ENCODE peak calls at places on chromosomes 3 and 15, in nine cellular contexts. B is hypothalamus; D is fibroblast of lung; R is KBM-7; N is HS-5; M is central memory CD4-positive, alpha-beta T cell; Q is D341Med; H is AG08396; J is NCI-H774. U is an unnamed sample.
A peak's percentile ranks its signal among the peaks of the same experiment; 100 is the strongest.

GRCh38 chr3:39126532-39127071 is 19.1 kb downstream of the TTC21A start:
- DNase-seq in B (no peak), D (peak; percentile 77), R (peak; percentile 75), N (no peak), M (no peak), Q (peak; percentile 69), H (no peak), J (no peak), U (peak; percentile 51)

GRCh38 chr3:45123841-45124269 is 22.3 kb downstream of the CDCP1 start:
- DNase-seq in B (no peak), D (peak; percentile 84), R (no peak), N (peak; percentile 90), M (no peak), Q (no peak), H (peak; percentile 64), J (no peak), U (peak; percentile 84)

GRCh38 chr15:39455502-39455991 is 125.3 kb upstream of the THBS1 start:
- DNase-seq in B (no peak), D (peak; percentile 58), R (no peak), N (peak; percentile 74), M (no peak), Q (no peak), H (no peak), J (no peak), U (peak; percentile 56)

GRCh38 chr3:107796786-107797185 is 274.0 kb downstream of the BBX start:
- DNase-seq in B (no peak), D (peak; percentile 54), R (peak; percentile 49), N (peak; percentile 19), M (no peak), Q (no peak), H (no peak), J (no peak), U (peak; percentile 24)

GRCh38 chr3:184568918-184569829 is 7.6 kb downstream of the EPHB3 start:
- DNase-seq in B (no peak), D (peak; percentile 98), R (peak; percentile 66), N (peak; percentile 89), M (no peak), Q (peak; percentile 71), H (peak; percentile 94), J (peak; percentile 36), U (peak; percentile 94)

GRCh38 chr15:101201411-101202174 is 50.3 kb downstream of the CHSY1 start:
- DNase-seq in B (no peak), D (peak; percentile 99), R (peak; percentile 74), N (peak; percentile 90), M (no peak), Q (peak; percentile 45), H (peak; percentile 87), J (no peak), U (peak; percentile 93)

GRCh38 chr3:186025161-186025560 is 83.7 kb downstream of the ETV5 start:
- DNase-seq in B (no peak), D (peak; percentile 76), R (no peak), N (peak; percentile 53), M (no peak), Q (no peak), H (no peak), J (no peak), U (peak; percentile 54)

GRCh38 chr3:945738-946137 is 147.1 kb upstream of the CNTN6 start:
- DNase-seq in B (no peak), D (no peak), R (no peak), N (no peak), M (no peak), Q (no peak), H (no peak), J (no peak), U (no peak)

GRCh38 chr3:71680588-71680987 is 44.6 kb downstream of the EIF4E3 start:
- DNase-seq in B (no peak), D (peak; percentile 80), R (no peak), N (peak; percentile 52), M (no peak), Q (no peak), H (peak; percentile 69), J (no peak), U (peak; percentile 72)

GRCh38 chr3:129745253-129745652 is 138.8 kb upstream of the PLXND1 start:
- DNase-seq in B (no peak), D (peak; percentile 81), R (no peak), N (no peak), M (no peak), Q (peak; percentile 24), H (peak; percentile 40), J (no peak), U (no peak)

GRCh38 chr3:150589759-150590158 is 13.4 kb upstream of the SELENOT start:
- DNase-seq in B (no peak), D (no peak), R (no peak), N (no peak), M (no peak), Q (no peak), H (no peak), J (no peak), U (no peak)

GRCh38 chr3:49461443-49462171 is 8.5 kb upstream of the DAG1 start:
- DNase-seq in B (no peak), D (no peak), R (no peak), N (no peak), M (no peak), Q (no peak), H (peak; percentile 8), J (no peak), U (no peak)

GRCh38 chr3:136749106-136749505 is 3.1 kb downstream of the STAG1 start:
- DNase-seq in B (no peak), D (no peak), R (peak; percentile 37), N (no peak), M (no peak), Q (no peak), H (no peak), J (no peak), U (no peak)

GRCh38 chr3:18443670-18444596 is 18.8 kb upstream of the SATB1 start:
- DNase-seq in B (no peak), D (no peak), R (peak; percentile 65), N (no peak), M (peak; percentile 18), Q (peak; percentile 35), H (peak; percentile 19), J (no peak), U (peak; percentile 8)

GRCh38 chr3:153591566-153592221 is 429.7 kb downstream of the RAP2B start:
- DNase-seq in B (no peak), D (no peak), R (peak; percentile 74), N (peak; percentile 32), M (no peak), Q (no peak), H (no peak), J (no peak), U (no peak)

GRCh38 chr3:172192830-172193415 is 153.5 kb downstream of the FNDC3B start:
- DNase-seq in B (no peak), D (no peak), R (no peak), N (no peak), M (no peak), Q (no peak), H (no peak), J (no peak), U (no peak)

GRCh38 chr15:98953000-98953776 is 54.4 kb downstream of the PGPEP1L start:
- DNase-seq in B (no peak), D (peak; percentile 76), R (no peak), N (no peak), M (no peak), Q (no peak), H (no peak), J (no peak), U (no peak)

U was measured in AG08395.